ENCODE peak calls at places on chromosomes 7 and 10, in ten cellular contexts. V is sigmoid colon, Z is suprapubic skin, E is K562, T is endothelial cell of umbilical vein, J is stomach, B is spleen, C is HCT116, A is transverse colon, S is vagina. N is an unnamed sample.
A peak's percentile ranks its signal among the peaks of the same experiment; 100 is the strongest.

GRCh38 chr7:119713606-119714005 is 559.4 kb upstream of the KCND2 start:
- DNase-seq in E (no peak), Z (no peak), J (no peak), B (no peak), S (no peak), T (no peak), A (no peak), V (no peak), C (no peak), N (no peak)

GRCh38 chr10:97059006-97059871 is 126.5 kb downstream of the SLIT1 start:
- DNase-seq in T (no peak), S (no peak), A (no peak), V (no peak), Z (no peak), E (no peak), B (peak; percentile 37), C (no peak), J (no peak), N (no peak)

GRCh38 chr7:67809586-67809985 is 813.0 kb downstream of the TYW1 start:
- DNase-seq in E (no peak), C (no peak), Z (no peak), J (no peak), S (no peak), A (no peak), V (no peak), T (no peak), B (no peak), N (no peak)

GRCh38 chr10:88254091-88254490 is 329.0 kb downstream of the RNLS start:
- DNase-seq in T (peak; percentile 65), A (no peak), J (no peak), B (no peak), V (no peak), S (no peak), E (no peak), C (peak; percentile 31), Z (no peak), N (no peak)

GRCh38 chr10:4733150-4733842 is 92.7 kb upstream of the AKR1E2 start:
- DNase-seq in A (no peak), C (no peak), V (no peak), J (no peak), Z (no peak), B (no peak), T (peak; percentile 25), S (no peak), E (no peak), N (no peak)

GRCh38 chr7:99772565-99772964 is 11.4 kb downstream of the CYP3A4 start:
- DNase-seq in V (no peak), C (no peak), S (no peak), B (no peak), J (no peak), Z (no peak), T (no peak), A (peak; percentile 57), E (no peak), N (no peak)

GRCh38 chr10:102455893-102456471 is 4.6 kb upstream of the C10orf95 start:
- DNase-seq in V (no peak), T (no peak), E (no peak), S (no peak), J (no peak), Z (no peak), A (peak; percentile 28), B (no peak), C (no peak), N (no peak)

GRCh38 chr7:149570784-149571183 is 73.2 kb upstream of the ZNF746 start:
- DNase-seq in J (no peak), V (no peak), T (no peak), Z (no peak), S (no peak), A (no peak), E (no peak), C (no peak), B (no peak), N (no peak)

GRCh38 chr10:92542458-92542857 is 31.4 kb downstream of the IDE start:
- DNase-seq in S (no peak), T (no peak), A (no peak), E (no peak), B (no peak), C (no peak), J (no peak), Z (no peak), V (no peak), N (no peak)

GRCh38 chr10:71708301-71708703 is 11.3 kb downstream of the C10orf105 start:
- DNase-seq in A (peak; percentile 62), B (peak; percentile 93), C (no peak), V (no peak), Z (no peak), S (no peak), E (peak; percentile 83), J (peak; percentile 62), T (peak; percentile 54), N (no peak)

GRCh38 chr10:132508497-132509443 is 28.8 kb upstream of the INPP5A start:
- DNase-seq in B (peak; percentile 84), V (peak; percentile 89), E (no peak), C (no peak), T (no peak), Z (peak; percentile 74), A (no peak), S (no peak), J (peak; percentile 78), N (no peak)

GRCh38 chr10:118343115-118343514 is 991 bp upstream of the FAM204A start:
- DNase-seq in E (no peak), T (no peak), B (no peak), Z (no peak), S (no peak), V (no peak), J (no peak), C (no peak), A (no peak), N (no peak)

GRCh38 chr10:7915923-7916322 is 97.6 kb downstream of the TAF3 start:
- DNase-seq in A (no peak), C (no peak), T (peak; percentile 85), Z (no peak), J (no peak), B (no peak), E (no peak), S (no peak), V (no peak), N (no peak)

GRCh38 chr10:124575107-124576035 is 113.7 kb downstream of the LHPP start:
- DNase-seq in Z (no peak), S (no peak), V (peak; percentile 49), T (no peak), E (no peak), J (no peak), C (no peak), A (no peak), B (peak; percentile 64), N (no peak)

GRCh38 chr10:1206101-1206500 is 149.9 kb downstream of the WDR37 start:
- DNase-seq in B (no peak), V (no peak), T (no peak), J (no peak), S (no peak), A (no peak), Z (no peak), C (no peak), E (no peak), N (no peak)

DNA sequence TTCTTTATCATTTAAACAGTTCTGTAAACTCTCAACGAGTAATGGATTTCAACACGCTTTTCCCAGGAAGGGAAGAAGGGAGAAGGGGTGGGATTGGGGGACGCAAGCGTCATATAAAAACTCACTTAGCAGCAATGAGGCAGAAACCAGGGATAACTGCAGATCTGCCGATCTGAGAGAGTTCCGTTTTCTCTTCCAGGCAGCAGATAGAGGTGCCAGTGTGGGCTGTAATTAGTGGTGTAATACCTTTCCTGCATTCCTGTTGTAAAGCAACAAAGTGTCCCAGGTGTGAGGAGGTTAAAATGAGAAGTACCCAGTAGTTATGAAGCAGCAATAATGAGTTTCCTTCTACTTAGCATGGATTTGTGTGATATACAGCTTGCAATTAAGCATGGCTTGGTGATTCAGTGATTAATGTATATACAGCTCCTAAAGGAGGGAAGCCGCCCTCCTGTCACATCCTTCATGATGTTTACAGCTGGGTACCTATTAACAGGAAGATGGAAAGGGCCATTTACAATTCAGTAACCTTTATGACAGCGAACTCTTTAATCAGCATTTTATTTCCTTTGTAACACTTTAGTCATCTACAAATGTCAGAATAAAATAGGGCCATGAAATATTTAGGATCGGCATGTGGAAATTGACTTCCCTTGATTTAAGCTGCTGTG is 271.9 kb downstream of the LRMDA start:
- DNase-seq in A (no peak), S (no peak), Z (no peak), B (no peak), E (no peak), C (no peak), J (no peak), V (no peak), T (no peak), N (no peak)
- TF ChIP-seq POLR2AphosphoS5 in A (no peak), S (no peak), Z (no peak), B (no peak), E (no peak), C (no peak), J (no peak), V (no peak), T (no peak), N (no peak)

DNA sequence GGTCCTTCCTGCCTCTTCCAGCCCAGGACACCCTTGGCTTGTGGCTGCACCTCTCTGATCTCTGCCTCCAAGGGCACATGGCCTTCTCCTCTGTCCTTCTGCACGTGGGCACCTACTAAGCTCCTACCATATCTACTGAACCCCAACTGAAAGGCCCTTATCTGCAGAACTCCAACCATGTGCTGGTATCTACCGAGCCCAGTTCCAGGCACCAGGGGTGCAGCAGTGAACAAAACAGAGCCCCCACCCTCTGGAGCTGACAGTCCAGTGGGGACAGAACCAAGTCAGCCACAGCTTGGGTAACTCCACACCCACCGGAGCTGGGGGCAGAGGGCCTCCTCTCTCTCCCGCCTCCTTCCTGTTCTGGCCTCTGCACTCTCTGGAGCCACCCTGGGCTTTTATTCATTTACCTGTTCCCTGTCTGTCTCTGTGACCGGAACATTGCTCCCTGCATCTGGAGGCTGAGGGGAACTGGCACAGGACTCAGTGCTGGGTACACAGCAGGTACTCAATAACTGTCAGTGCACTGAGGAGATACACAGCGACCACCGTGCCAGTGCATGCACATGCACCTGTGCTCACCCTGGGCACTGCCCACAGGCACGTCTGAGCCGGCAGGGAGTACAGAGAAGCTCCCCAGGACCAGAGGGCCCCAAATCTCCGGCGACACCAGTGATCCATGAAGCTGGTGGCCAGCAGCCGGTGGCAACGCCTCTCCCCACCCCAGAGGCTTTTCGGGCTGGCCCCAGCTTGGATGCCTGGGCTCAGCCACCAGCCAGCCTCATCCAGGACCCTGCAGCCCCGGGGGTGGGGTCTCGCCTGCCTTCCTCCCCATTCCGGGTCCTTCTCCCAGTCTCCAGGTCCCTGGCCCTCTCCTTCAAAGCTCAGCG is 2.0 kb downstream of the MICALL2 start:
- DNase-seq in Z (no peak), T (no peak), E (no peak), C (no peak), B (no peak), S (no peak), A (no peak), J (no peak), V (no peak), N (no peak)
- TF ChIP-seq POLR2A in Z (no peak), T (no peak), E (no peak), C (no peak), B (no peak), S (no peak), A (no peak), J (no peak), V (no peak), N (no peak)

GRCh38 chr7:25565949-25566348 is 337.7 kb upstream of the NPVF start:
- DNase-seq in T (peak; percentile 88), J (peak; percentile 71), B (no peak), V (peak; percentile 81), E (peak; percentile 64), C (peak; percentile 44), S (no peak), Z (no peak), A (peak; percentile 73), N (no peak)
- TF ChIP-seq POLR2AphosphoS5 in T (no peak), J (no peak), B (no peak), V (no peak), E (no peak), C (no peak), S (no peak), Z (no peak), A (no peak), N (no peak)

GRCh38 chr7:139133335-139134139 is 24.0 kb upstream of the ZC3HAV1 start:
- DNase-seq in B (peak; percentile 98), S (peak; percentile 86), A (peak; percentile 89), Z (peak; percentile 96), J (peak; percentile 88), T (peak; percentile 94), C (peak; percentile 82), E (peak; percentile 79), V (peak; percentile 91), N (peak; percentile 53)
- TF ChIP-seq POLR2A in B (no peak), S (no peak), A (no peak), Z (no peak), J (no peak), T (peak; percentile 66), C (peak; percentile 59), E (peak; percentile 82), V (no peak), N (peak; percentile 75)